ENCODE peak calls at places on chromosomes 13 and 19, in four cellular contexts. One of them, this sample, is unnamed.

GRCh38 chr13:54607421-54607820 is 1578.8 kb downstream of the OLFM4 start:
- DNase-seq in activated T-helper 1 cell treated with anti-CD3 and anti-CD28 coated beads, Interleukin-12 subunit alpha, Interleukin-12 subunit beta, Interleukin-2, Interleukin-4 antibody, amounts not matched to agents 30 ng/mL and 10 ng/mL and 1 ng/mL, durations not matched to agents 14 hours and 24 hours and 36 hours: no peak
- DNase-seq in body of pancreas: no peak
- DNase-seq in adrenal gland: no peak
- DNase-seq in this sample: no peak

GRCh38 chr13:29161653-29162052 is 341.5 kb downstream of the MTUS2 start:
- DNase-seq in activated T-helper 1 cell treated with anti-CD3 and anti-CD28 coated beads, Interleukin-12 subunit alpha, Interleukin-12 subunit beta, Interleukin-2, Interleukin-4 antibody, amounts not matched to agents 30 ng/mL and 10 ng/mL and 1 ng/mL, durations not matched to agents 14 hours and 24 hours and 36 hours: no peak
- DNase-seq in body of pancreas: no peak
- DNase-seq in adrenal gland: no peak
- DNase-seq in this sample: no peak

GRCh38 chr19:42872608-42873007 is 6.9 kb downstream of the PSG1 start:
- DNase-seq in activated T-helper 1 cell treated with anti-CD3 and anti-CD28 coated beads, Interleukin-12 subunit alpha, Interleukin-12 subunit beta, Interleukin-2, Interleukin-4 antibody, amounts not matched to agents 30 ng/mL and 10 ng/mL and 1 ng/mL, durations not matched to agents 14 hours and 24 hours and 36 hours: no peak
- DNase-seq in body of pancreas: no peak
- DNase-seq in adrenal gland: no peak
- DNase-seq in this sample: no peak

GRCh38 chr19:3175761-3176714 is 2.5 kb upstream of the S1PR4 start:
- DNase-seq in activated T-helper 1 cell treated with anti-CD3 and anti-CD28 coated beads, Interleukin-12 subunit alpha, Interleukin-12 subunit beta, Interleukin-2, Interleukin-4 antibody, amounts not matched to agents 30 ng/mL and 10 ng/mL and 1 ng/mL, durations not matched to agents 14 hours and 24 hours and 36 hours: no peak
- DNase-seq in body of pancreas: peak
- DNase-seq in adrenal gland: no peak
- DNase-seq in this sample: peak

GRCh38 chr13:51453959-51454703 is 1.3 kb upstream of the INTS6 start:
- DNase-seq in activated T-helper 1 cell treated with anti-CD3 and anti-CD28 coated beads, Interleukin-12 subunit alpha, Interleukin-12 subunit beta, Interleukin-2, Interleukin-4 antibody, amounts not matched to agents 30 ng/mL and 10 ng/mL and 1 ng/mL, durations not matched to agents 14 hours and 24 hours and 36 hours: peak
- DNase-seq in body of pancreas: peak
- DNase-seq in adrenal gland: peak
- DNase-seq in this sample: peak

GRCh38 chr19:52007436-52007804 is 591 bp downstream of the ZNF615 start:
- DNase-seq in activated T-helper 1 cell treated with anti-CD3 and anti-CD28 coated beads, Interleukin-12 subunit alpha, Interleukin-12 subunit beta, Interleukin-2, Interleukin-4 antibody, amounts not matched to agents 30 ng/mL and 10 ng/mL and 1 ng/mL, durations not matched to agents 14 hours and 24 hours and 36 hours: no peak
- DNase-seq in body of pancreas: peak
- DNase-seq in adrenal gland: no peak
- DNase-seq in this sample: no peak

GRCh38 chr19:47176071-47176626 is 45.5 kb downstream of the SAE1 start:
- DNase-seq in activated T-helper 1 cell treated with anti-CD3 and anti-CD28 coated beads, Interleukin-12 subunit alpha, Interleukin-12 subunit beta, Interleukin-2, Interleukin-4 antibody, amounts not matched to agents 30 ng/mL and 10 ng/mL and 1 ng/mL, durations not matched to agents 14 hours and 24 hours and 36 hours: no peak
- DNase-seq in body of pancreas: no peak
- DNase-seq in adrenal gland: no peak
- DNase-seq in this sample: no peak

GRCh38 chr19:41369769-41370168 is 5.8 kb upstream of the B9D2 start:
- DNase-seq in activated T-helper 1 cell treated with anti-CD3 and anti-CD28 coated beads, Interleukin-12 subunit alpha, Interleukin-12 subunit beta, Interleukin-2, Interleukin-4 antibody, amounts not matched to agents 30 ng/mL and 10 ng/mL and 1 ng/mL, durations not matched to agents 14 hours and 24 hours and 36 hours: no peak
- DNase-seq in body of pancreas: no peak
- DNase-seq in adrenal gland: no peak
- DNase-seq in this sample: no peak

GRCh38 chr19:38375748-38376147 is 1.4 kb downstream of the PSMD8 start:
- DNase-seq in activated T-helper 1 cell treated with anti-CD3 and anti-CD28 coated beads, Interleukin-12 subunit alpha, Interleukin-12 subunit beta, Interleukin-2, Interleukin-4 antibody, amounts not matched to agents 30 ng/mL and 10 ng/mL and 1 ng/mL, durations not matched to agents 14 hours and 24 hours and 36 hours: no peak
- DNase-seq in body of pancreas: no peak
- DNase-seq in adrenal gland: no peak
- DNase-seq in this sample: no peak

GRCh38 chr19:10653482-10653731 is 739 bp upstream of the ILF3 start:
- DNase-seq in activated T-helper 1 cell treated with anti-CD3 and anti-CD28 coated beads, Interleukin-12 subunit alpha, Interleukin-12 subunit beta, Interleukin-2, Interleukin-4 antibody, amounts not matched to agents 30 ng/mL and 10 ng/mL and 1 ng/mL, durations not matched to agents 14 hours and 24 hours and 36 hours: no peak
- DNase-seq in body of pancreas: no peak
- DNase-seq in adrenal gland: no peak
- DNase-seq in this sample: no peak

GRCh38 chr13:23629566-23630272 is 59.5 kb downstream of the TNFRSF19 start:
- DNase-seq in activated T-helper 1 cell treated with anti-CD3 and anti-CD28 coated beads, Interleukin-12 subunit alpha, Interleukin-12 subunit beta, Interleukin-2, Interleukin-4 antibody, amounts not matched to agents 30 ng/mL and 10 ng/mL and 1 ng/mL, durations not matched to agents 14 hours and 24 hours and 36 hours: no peak
- DNase-seq in body of pancreas: peak
- DNase-seq in adrenal gland: no peak
- DNase-seq in this sample: no peak

GRCh38 chr13:52738719-52739467 is 727 bp downstream of the CNMD start:
- DNase-seq in activated T-helper 1 cell treated with anti-CD3 and anti-CD28 coated beads, Interleukin-12 subunit alpha, Interleukin-12 subunit beta, Interleukin-2, Interleukin-4 antibody, amounts not matched to agents 30 ng/mL and 10 ng/mL and 1 ng/mL, durations not matched to agents 14 hours and 24 hours and 36 hours: no peak
- DNase-seq in body of pancreas: no peak
- DNase-seq in adrenal gland: no peak
- DNase-seq in this sample: peak

GRCh38 chr19:681029-681626 is 4.9 kb downstream of the FSTL3 start:
- DNase-seq in activated T-helper 1 cell treated with anti-CD3 and anti-CD28 coated beads, Interleukin-12 subunit alpha, Interleukin-12 subunit beta, Interleukin-2, Interleukin-4 antibody, amounts not matched to agents 30 ng/mL and 10 ng/mL and 1 ng/mL, durations not matched to agents 14 hours and 24 hours and 36 hours: no peak
- DNase-seq in body of pancreas: peak
- DNase-seq in adrenal gland: no peak
- DNase-seq in this sample: peak

GRCh38 chr19:40592170-40592569 is 9.0 kb upstream of the LTBP4 start:
- DNase-seq in activated T-helper 1 cell treated with anti-CD3 and anti-CD28 coated beads, Interleukin-12 subunit alpha, Interleukin-12 subunit beta, Interleukin-2, Interleukin-4 antibody, amounts not matched to agents 30 ng/mL and 10 ng/mL and 1 ng/mL, durations not matched to agents 14 hours and 24 hours and 36 hours: no peak
- DNase-seq in body of pancreas: peak
- DNase-seq in adrenal gland: peak
- DNase-seq in this sample: no peak

GRCh38 chr19:289651-290538 is 1.3 kb downstream of the PLPP2 start:
- DNase-seq in activated T-helper 1 cell treated with anti-CD3 and anti-CD28 coated beads, Interleukin-12 subunit alpha, Interleukin-12 subunit beta, Interleukin-2, Interleukin-4 antibody, amounts not matched to agents 30 ng/mL and 10 ng/mL and 1 ng/mL, durations not matched to agents 14 hours and 24 hours and 36 hours: no peak
- DNase-seq in body of pancreas: peak
- DNase-seq in adrenal gland: peak
- DNase-seq in this sample: peak

GRCh38 chr13:24644051-24644450 is 36.2 kb upstream of the ATP12A start:
- DNase-seq in activated T-helper 1 cell treated with anti-CD3 and anti-CD28 coated beads, Interleukin-12 subunit alpha, Interleukin-12 subunit beta, Interleukin-2, Interleukin-4 antibody, amounts not matched to agents 30 ng/mL and 10 ng/mL and 1 ng/mL, durations not matched to agents 14 hours and 24 hours and 36 hours: no peak
- DNase-seq in body of pancreas: no peak
- DNase-seq in adrenal gland: peak
- DNase-seq in this sample: no peak

GRCh38 chr13:94330552-94331071 is 148.9 kb downstream of the DCT start:
- DNase-seq in activated T-helper 1 cell treated with anti-CD3 and anti-CD28 coated beads, Interleukin-12 subunit alpha, Interleukin-12 subunit beta, Interleukin-2, Interleukin-4 antibody, amounts not matched to agents 30 ng/mL and 10 ng/mL and 1 ng/mL, durations not matched to agents 14 hours and 24 hours and 36 hours: no peak
- DNase-seq in body of pancreas: no peak
- DNase-seq in adrenal gland: no peak
- DNase-seq in this sample: no peak

GRCh38 chr13:33859691-33860303 is 41.8 kb downstream of the RFC3 start:
- DNase-seq in activated T-helper 1 cell treated with anti-CD3 and anti-CD28 coated beads, Interleukin-12 subunit alpha, Interleukin-12 subunit beta, Interleukin-2, Interleukin-4 antibody, amounts not matched to agents 30 ng/mL and 10 ng/mL and 1 ng/mL, durations not matched to agents 14 hours and 24 hours and 36 hours: no peak
- DNase-seq in body of pancreas: no peak
- DNase-seq in adrenal gland: no peak
- DNase-seq in this sample: no peak

GRCh38 chr13:113774177-113775107 is 15.4 kb downstream of the TMEM255B start:
- DNase-seq in activated T-helper 1 cell treated with anti-CD3 and anti-CD28 coated beads, Interleukin-12 subunit alpha, Interleukin-12 subunit beta, Interleukin-2, Interleukin-4 antibody, amounts not matched to agents 30 ng/mL and 10 ng/mL and 1 ng/mL, durations not matched to agents 14 hours and 24 hours and 36 hours: no peak
- DNase-seq in body of pancreas: no peak
- DNase-seq in adrenal gland: peak
- DNase-seq in this sample: no peak

GRCh38 chr19:39544201-39544903 is 4.4 kb upstream of the EID2 start:
- DNase-seq in activated T-helper 1 cell treated with anti-CD3 and anti-CD28 coated beads, Interleukin-12 subunit alpha, Interleukin-12 subunit beta, Interleukin-2, Interleukin-4 antibody, amounts not matched to agents 30 ng/mL and 10 ng/mL and 1 ng/mL, durations not matched to agents 14 hours and 24 hours and 36 hours: no peak
- DNase-seq in body of pancreas: no peak
- DNase-seq in adrenal gland: no peak
- DNase-seq in this sample: no peak

GRCh38 chr13:108276060-108276459 is 6.5 kb downstream of the TNFSF13B start:
- DNase-seq in activated T-helper 1 cell treated with anti-CD3 and anti-CD28 coated beads, Interleukin-12 subunit alpha, Interleukin-12 subunit beta, Interleukin-2, Interleukin-4 antibody, amounts not matched to agents 30 ng/mL and 10 ng/mL and 1 ng/mL, durations not matched to agents 14 hours and 24 hours and 36 hours: no peak
- DNase-seq in body of pancreas: peak
- DNase-seq in adrenal gland: peak
- DNase-seq in this sample: peak

GRCh38 chr13:104773775-104774174 is 1707.6 kb upstream of the SLC10A2 start:
- DNase-seq in activated T-helper 1 cell treated with anti-CD3 and anti-CD28 coated beads, Interleukin-12 subunit alpha, Interleukin-12 subunit beta, Interleukin-2, Interleukin-4 antibody, amounts not matched to agents 30 ng/mL and 10 ng/mL and 1 ng/mL, durations not matched to agents 14 hours and 24 hours and 36 hours: no peak
- DNase-seq in body of pancreas: no peak
- DNase-seq in adrenal gland: no peak
- DNase-seq in this sample: no peak

GRCh38 chr13:31631071-31631470 is 108.3 kb upstream of the RXFP2 start:
- DNase-seq in activated T-helper 1 cell treated with anti-CD3 and anti-CD28 coated beads, Interleukin-12 subunit alpha, Interleukin-12 subunit beta, Interleukin-2, Interleukin-4 antibody, amounts not matched to agents 30 ng/mL and 10 ng/mL and 1 ng/mL, durations not matched to agents 14 hours and 24 hours and 36 hours: no peak
- DNase-seq in body of pancreas: no peak
- DNase-seq in adrenal gland: no peak
- DNase-seq in this sample: no peak

GRCh38 chr19:41430907-41431306 is 3.7 kb upstream of the B3GNT8 start:
- DNase-seq in activated T-helper 1 cell treated with anti-CD3 and anti-CD28 coated beads, Interleukin-12 subunit alpha, Interleukin-12 subunit beta, Interleukin-2, Interleukin-4 antibody, amounts not matched to agents 30 ng/mL and 10 ng/mL and 1 ng/mL, durations not matched to agents 14 hours and 24 hours and 36 hours: no peak
- DNase-seq in body of pancreas: no peak
- DNase-seq in adrenal gland: no peak
- DNase-seq in this sample: no peak

GRCh38 chr13:51895906-51896888 is 34.4 kb downstream of the CCDC70 start:
- DNase-seq in activated T-helper 1 cell treated with anti-CD3 and anti-CD28 coated beads, Interleukin-12 subunit alpha, Interleukin-12 subunit beta, Interleukin-2, Interleukin-4 antibody, amounts not matched to agents 30 ng/mL and 10 ng/mL and 1 ng/mL, durations not matched to agents 14 hours and 24 hours and 36 hours: peak
- DNase-seq in body of pancreas: peak
- DNase-seq in adrenal gland: peak
- DNase-seq in this sample: peak

GRCh38 chr13:78787189-78787588 is 128.2 kb upstream of the OBI1 start:
- DNase-seq in activated T-helper 1 cell treated with anti-CD3 and anti-CD28 coated beads, Interleukin-12 subunit alpha, Interleukin-12 subunit beta, Interleukin-2, Interleukin-4 antibody, amounts not matched to agents 30 ng/mL and 10 ng/mL and 1 ng/mL, durations not matched to agents 14 hours and 24 hours and 36 hours: no peak
- DNase-seq in body of pancreas: no peak
- DNase-seq in adrenal gland: no peak
- DNase-seq in this sample: no peak